ENCODE peak calls at places on chromosomes 1 and 21, in eight cellular contexts. F is RWPE2; S is IMR-90; Z is cardiac muscle cell; U is lower lobe of right lung; P is naive thymus-derived CD4-positive, alpha-beta T cell; O is psoas muscle; D is CD4-positive, alpha-beta memory T cell. M is an unnamed sample.

GRCh38 chr1:230105754-230106625 is 39.0 kb downstream of the GALNT2 start:
- DNase-seq in F (no peak), S (peak; percentile 85), Z (peak; percentile 86), U (no peak), P (no peak), O (no peak), D (no peak), M (no peak)

GRCh38 chr21:28325618-28326017 is 667.1 kb downstream of the LTN1 start:
- DNase-seq in F (no peak), S (no peak), Z (no peak), U (no peak), P (no peak), O (no peak), D (no peak), M (no peak)

GRCh38 chr21:37644666-37645065 is 271.6 kb downstream of the KCNJ6 start:
- DNase-seq in F (no peak), S (no peak), Z (peak; percentile 20), U (no peak), P (no peak), O (no peak), D (no peak), M (no peak)

GRCh38 chr1:35264861-35265260 is 3.6 kb upstream of the ZMYM4 start:
- DNase-seq in F (no peak), S (peak; percentile 35), Z (peak; percentile 81), U (no peak), P (no peak), O (no peak), D (no peak), M (no peak)

GRCh38 chr1:116737855-116738318 is 16.3 kb upstream of the CD2 start:
- DNase-seq in F (no peak), S (no peak), Z (no peak), U (no peak), P (peak; percentile 67), O (no peak), D (no peak), M (no peak)

GRCh38 chr21:26489781-26490180 is 83.3 kb downstream of the CYYR1 start:
- DNase-seq in F (no peak), S (no peak), Z (no peak), U (no peak), P (no peak), O (no peak), D (no peak), M (no peak)

GRCh38 chr1:22754824-22755223 is 44.2 kb downstream of the EPHB2 start:
- DNase-seq in F (no peak), S (no peak), Z (no peak), U (no peak), P (no peak), O (no peak), D (no peak), M (no peak)

GRCh38 chr1:147673401-147673800 is 3.1 kb upstream of the ACP6 start:
- DNase-seq in F (no peak), S (peak; percentile 26), Z (peak; percentile 91), U (no peak), P (no peak), O (no peak), D (no peak), M (no peak)

GRCh38 chr1:173506437-173506836 is 29.3 kb downstream of the PRDX6 start:
- DNase-seq in F (no peak), S (no peak), Z (no peak), U (no peak), P (no peak), O (no peak), D (no peak), M (no peak)

GRCh38 chr1:245234217-245235120 is 79.7 kb downstream of the KIF26B start:
- DNase-seq in F (no peak), S (no peak), Z (no peak), U (no peak), P (no peak), O (no peak), D (no peak), M (no peak)

DNA sequence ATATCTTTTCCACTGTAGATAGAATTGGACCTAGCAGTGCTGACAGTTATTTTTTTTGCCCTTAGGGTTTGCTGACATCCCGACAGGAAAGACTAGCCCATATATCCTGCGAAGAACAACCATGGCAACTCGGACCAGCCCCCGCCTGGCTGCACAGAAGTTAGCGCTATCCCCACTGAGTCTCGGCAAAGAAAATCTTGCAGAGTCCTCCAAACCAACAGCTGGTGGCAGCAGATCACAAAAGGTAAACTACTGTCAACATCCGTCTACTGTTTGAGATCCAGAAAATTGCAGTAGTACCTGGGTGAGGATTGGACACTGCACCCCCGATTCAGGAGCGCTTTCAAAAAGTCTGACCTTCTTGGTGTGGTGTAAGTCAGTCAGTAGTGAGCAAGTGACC is 55.8 kb downstream of the CENPF start:
- DNase-seq in F (no peak), S (peak; percentile 53), Z (peak; percentile 42), U (no peak), P (no peak), O (no peak), D (no peak), M (no peak)
- H3K4me1 ChIP-seq in F (no peaks in the 10 kb centered on the region), S (peaks cover 5% of the 10 kb centered on the region), Z (peaks cover 18% of the 10 kb centered on the region), U (no peaks in the 10 kb centered on the region), P (no peaks in the 10 kb centered on the region), O (no peaks in the 10 kb centered on the region), D (no peaks in the 10 kb centered on the region), M (no peaks in the 10 kb centered on the region)

GRCh38 chr1:2414297-2414958 is 2.1 kb upstream of the PEX10 start:
- DNase-seq in F (no peak), S (peak; percentile 34), Z (peak; percentile 68), U (peak; percentile 83), P (peak; percentile 79), O (peak; percentile 76), D (peak; percentile 79), M (peak; percentile 91)
- H3K4me3 ChIP-seq in F (no peak overlapping the region), S (no peak overlapping the region), Z (no peak overlapping the region), U (no peak overlapping the region), P (peak overlapping the region; percentile 71), O (no peak overlapping the region), D (no peak overlapping the region), M (no peak overlapping the region)

DNA sequence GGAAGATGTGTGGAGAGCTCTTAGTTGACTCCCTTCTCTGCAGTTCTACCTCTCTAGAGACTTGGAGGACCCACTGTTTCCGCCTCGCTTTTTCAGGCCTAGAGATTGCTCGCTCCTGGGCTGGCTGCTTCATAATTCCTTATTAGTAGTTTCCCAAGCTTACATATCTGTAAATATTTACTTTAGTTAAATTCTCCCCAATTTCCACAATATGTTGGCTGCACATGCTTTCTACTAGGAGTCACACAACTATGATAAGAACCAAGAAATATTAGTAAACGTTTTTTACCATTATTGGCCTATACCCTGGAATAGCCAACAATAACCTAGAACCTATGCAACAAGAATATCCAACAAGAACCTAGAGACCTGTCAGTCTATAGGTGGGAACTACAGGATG is 129.0 kb upstream of the RUNX1 start:
- DNase-seq in F (no peak), S (peak; percentile 64), Z (no peak), U (no peak), P (no peak), O (no peak), D (no peak), M (no peak)
- H3K4me1 ChIP-seq in F (peaks cover 20% of the 10 kb centered on the region), S (peaks cover 7% of the 10 kb centered on the region), Z (no peaks in the 10 kb centered on the region), U (no peaks in the 10 kb centered on the region), P (no peaks in the 10 kb centered on the region), O (peaks cover 8% of the 10 kb centered on the region), D (no peaks in the 10 kb centered on the region), M (no peaks in the 10 kb centered on the region)

DNA sequence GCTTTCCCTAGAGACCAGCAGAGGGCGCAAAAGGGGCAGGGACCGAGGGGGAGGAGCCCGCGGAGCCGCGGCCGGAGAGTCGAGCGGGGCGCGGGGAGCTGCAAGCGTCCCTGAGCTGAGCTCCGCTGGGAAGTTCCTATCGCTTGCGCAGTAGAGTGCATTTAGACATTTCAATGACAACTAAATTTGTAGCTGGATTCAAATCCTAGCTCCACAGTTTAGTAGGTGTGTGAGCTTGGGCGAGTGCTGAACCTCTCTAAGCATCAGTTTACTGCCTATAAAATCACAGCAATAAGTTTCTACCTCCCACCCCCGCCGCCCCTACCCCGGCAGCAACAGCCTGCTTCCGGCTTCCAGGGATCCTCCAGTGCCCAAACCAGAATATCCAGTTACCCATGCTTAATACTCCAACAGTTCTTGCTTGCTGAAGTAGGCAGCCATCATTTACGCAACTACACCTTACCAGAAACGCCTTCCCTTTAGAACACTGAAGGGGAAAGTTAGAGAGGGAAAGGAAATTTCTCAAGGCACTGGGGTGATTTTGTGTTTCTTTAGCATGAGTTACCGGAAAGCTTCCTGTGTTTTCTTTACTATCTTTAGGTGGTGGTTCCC is 9.1 kb downstream of the TLR5 start:
- DNase-seq in F (peak; percentile 59), S (peak; percentile 78), Z (peak; percentile 88), U (peak; percentile 92), P (peak; percentile 68), O (peak; percentile 84), D (peak; percentile 73), M (peak; percentile 87)
- H3K4me3 ChIP-seq in F (peak overlapping the region; percentile 21), S (peak overlapping the region; percentile 17), Z (peak overlapping the region; percentile 17), U (peak overlapping the region; percentile 50), P (peak overlapping the region; percentile 41), O (peak overlapping the region; percentile 57), D (peak overlapping the region; percentile 13), M (peak overlapping the region; percentile 55)

M was measured in right cardiac atrium.